ENCODE peak calls at places on chromosomes 13 and 19, in five cellular contexts. M, W, Q, A and K are unnamed samples.

GRCh38 chr19:35533822-35534521 is 716 bp downstream of the GAPDHS start:
- DNase-seq in Q (peak), W (peak), A (peak), M (peak), K (no peak)

GRCh38 chr13:45928843-45929242 is 77.3 kb upstream of the SIAH3 start:
- DNase-seq in M (no peak), W (no peak), Q (no peak), A (no peak), K (no peak)

GRCh38 chr19:46755077-46755852 is 9.0 kb upstream of the STRN4 start:
- DNase-seq in Q (no peak), A (no peak), M (no peak), W (no peak), K (no peak)

GRCh38 chr19:30105723-30106122 is 163.7 kb downstream of the URI1 start:
- DNase-seq in Q (no peak), W (peak), M (no peak), A (no peak), K (no peak)

GRCh38 chr19:9808855-9809646 is 9.8 kb downstream of the FBXL12 start:
- DNase-seq in A (no peak), W (no peak), M (no peak), Q (no peak), K (no peak)

GRCh38 chr13:75796825-75797224 is 160.7 kb downstream of the LMO7 start:
- DNase-seq in A (no peak), W (no peak), M (no peak), Q (no peak), K (no peak)

GRCh38 chr13:29743229-29743786 is 107.1 kb downstream of the UBL3 start:
- DNase-seq in Q (no peak), W (no peak), A (peak), M (no peak), K (no peak)

GRCh38 chr19:12681074-12681987 is at the start of gene DHPS:
- DNase-seq in Q (peak), M (peak), W (peak), A (peak), K (peak)

GRCh38 chr19:29293736-29294342 is 80.9 kb upstream of the UQCRFS1 start:
- DNase-seq in Q (peak), M (no peak), W (no peak), A (no peak), K (no peak)

GRCh38 chr19:45598267-45599011 is 3.6 kb downstream of the GPR4 start:
- DNase-seq in Q (peak), M (no peak), A (no peak), W (no peak), K (no peak)

GRCh38 chr13:72637561-72637960 is 89.9 kb downstream of the MZT1 start:
- DNase-seq in W (no peak), Q (no peak), A (no peak), M (no peak), K (no peak)

GRCh38 chr13:40682449-40683240 is 16.2 kb upstream of the FOXO1 start:
- DNase-seq in Q (peak), M (peak), W (no peak), A (no peak), K (peak)

GRCh38 chr19:12333162-12334159 is at the start of gene ZNF563:
- DNase-seq in A (peak), Q (peak), M (no peak), W (peak), K (peak)

GRCh38 chr13:109655206-109655600 is 131.2 kb downstream of the IRS2 start:
- DNase-seq in M (no peak), A (no peak), Q (peak), W (no peak), K (no peak)

GRCh38 chr13:19720039-19720438 is 62.7 kb downstream of the PSPC1 start:
- DNase-seq in Q (no peak), A (no peak), W (no peak), M (no peak), K (no peak)

GRCh38 chr13:90708159-90708558 is 639.3 kb upstream of the MIR17HG start:
- DNase-seq in A (no peak), W (no peak), M (no peak), Q (no peak), K (no peak)

GRCh38 chr13:64758520-64758919 is 2471.6 kb downstream of the PCDH9 start:
- DNase-seq in A (no peak), W (no peak), M (no peak), Q (no peak), K (no peak)

GRCh38 chr19:10961763-10962536 is 1.1 kb downstream of the SMARCA4 start:
- DNase-seq in M (no peak), Q (peak), W (no peak), A (no peak), K (no peak)

GRCh38 chr13:87676254-87677042 is 5.3 kb downstream of the SLITRK5 start:
- DNase-seq in A (no peak), Q (no peak), W (no peak), M (no peak), K (no peak)

GRCh38 chr13:87677334-87678234 is 6.4 kb downstream of the SLITRK5 start:
- DNase-seq in A (no peak), W (peak), Q (no peak), M (no peak), K (no peak)

GRCh38 chr13:87678353-87678752 is 7.2 kb downstream of the SLITRK5 start:
- DNase-seq in M (no peak), Q (no peak), W (no peak), A (no peak), K (no peak)

GRCh38 chr13:87677043-87677333 is 5.8 kb downstream of the SLITRK5 start:
- DNase-seq in W (no peak), Q (no peak), M (no peak), A (no peak), K (no peak)

GRCh38 chr13:87680298-87680697 is 9.1 kb downstream of the SLITRK5 start:
- DNase-seq in A (no peak), Q (no peak), W (no peak), M (peak), K (no peak)
- TF ChIP-seq POLR2A in A (no peak), Q (no peak), W (no peak), M (no peak), K (no peak)

DNA sequence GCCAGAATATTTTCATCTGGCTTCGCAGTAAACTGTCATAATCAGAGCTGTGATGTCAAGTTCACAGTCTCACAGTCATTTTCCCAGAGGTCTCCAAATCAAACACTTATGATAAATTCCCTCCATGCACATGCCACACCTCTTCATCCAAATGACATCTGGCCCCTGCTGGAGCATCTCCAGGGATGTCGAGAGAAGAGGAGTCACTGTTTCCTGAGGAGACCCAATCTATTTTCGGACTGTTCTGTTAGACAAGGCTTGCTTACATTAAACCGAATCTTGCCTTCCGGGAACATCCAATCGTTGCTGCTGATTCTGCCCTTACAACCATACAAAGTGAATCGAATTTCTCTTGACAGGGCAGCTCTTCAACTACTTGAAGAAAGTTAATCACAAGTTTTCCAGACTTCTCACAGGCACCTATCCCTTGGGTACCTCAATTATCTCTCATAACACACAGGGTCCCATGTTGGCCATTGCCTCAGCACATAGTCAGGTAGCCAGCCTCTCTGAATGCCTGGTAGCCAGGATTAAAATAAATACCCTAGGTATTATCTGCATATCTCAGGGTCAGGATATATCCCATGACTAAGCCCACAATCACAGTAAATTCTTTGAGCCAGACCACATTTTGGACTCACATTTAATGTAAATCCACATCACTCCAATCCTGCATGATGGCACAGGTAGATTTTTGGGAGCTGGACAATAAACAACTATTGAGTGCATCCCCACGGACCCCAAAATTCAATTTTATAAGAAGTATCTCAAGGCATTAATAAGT is 182.5 kb downstream of the ABCC4 start:
- DNase-seq in Q (no peak), M (no peak), A (no peak), W (no peak), K (no peak)
- TF ChIP-seq POLR2A in Q (no peak), M (no peak), A (no peak), W (no peak), K (no peak)

DNA sequence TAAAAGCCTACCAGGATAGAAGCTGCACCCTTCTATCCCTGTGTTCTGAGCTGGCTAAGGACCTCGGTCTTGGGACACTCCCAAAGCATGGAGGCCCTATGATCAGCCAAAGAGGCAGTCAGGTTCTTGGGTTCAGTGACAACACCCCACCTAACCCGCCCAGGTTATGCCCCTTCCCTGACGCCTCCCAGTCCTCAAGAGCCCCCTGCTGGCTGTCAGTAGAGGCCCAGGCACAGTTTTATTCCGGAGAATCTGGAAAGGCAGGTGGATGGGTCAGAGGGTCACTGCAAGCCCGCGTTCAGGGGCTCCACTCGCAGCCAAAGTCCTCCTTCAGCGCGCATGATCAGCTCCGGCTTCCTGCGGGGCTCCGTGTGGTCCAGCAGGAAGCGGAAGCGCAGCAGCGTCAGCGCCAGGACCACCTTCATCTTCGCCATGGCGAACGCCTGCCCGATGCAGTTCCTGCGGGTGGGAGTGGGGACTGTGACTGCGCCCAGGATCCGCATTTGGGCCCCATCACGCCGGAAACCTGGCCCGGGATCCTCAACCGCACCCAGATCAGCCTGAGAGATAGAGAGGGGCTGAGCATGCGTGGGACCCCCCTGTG is 22.3 kb downstream of the OR10H3 start:
- DNase-seq in A (no peak), Q (no peak), M (peak), W (no peak), K (peak)
- TF ChIP-seq POLR2A in A (no peak), Q (no peak), M (no peak), W (no peak), K (no peak)

GRCh38 chr19:2083174-2083854 is 12.8 kb downstream of the MOB3A start:
- DNase-seq in Q (peak), M (no peak), W (peak), A (no peak), K (no peak)
- TF ChIP-seq POLR2A in Q (no peak), M (no peak), W (no peak), A (no peak), K (no peak)